ENCODE peak calls at places on chromosomes 1 and 21, in eight cellular contexts. O is endothelial cell of umbilical vein, G is HCT116, Z is SK-N-SH, F is H1, H is GM12878, W is K562, Y is HepG2. L is an unnamed sample.

GRCh38 chr1:37763791-37764741 is 854 bp downstream of the EPHA10 start:
- DNase-seq in O (peak; percentile 21), G (no peak), Z (peak; percentile 64), F (no peak), H (no peak), W (peak; percentile 74), Y (peak; percentile 31), L (no peak)

GRCh38 chr21:36065497-36066036 is 4.3 kb upstream of the CBR1 start:
- DNase-seq in O (peak; percentile 78), G (no peak), Z (no peak), F (no peak), H (no peak), W (no peak), Y (peak; percentile 72), L (no peak)

GRCh38 chr1:245512980-245513578 is 358.3 kb downstream of the KIF26B start:
- DNase-seq in O (no peak), G (no peak), Z (peak; percentile 78), F (no peak), H (no peak), W (peak; percentile 56), Y (no peak), L (no peak)

GRCh38 chr1:19312782-19313635 is 883 bp downstream of the SLC66A1 start:
- DNase-seq in O (no peak), G (no peak), Z (no peak), F (no peak), H (no peak), W (no peak), Y (no peak), L (no peak)

GRCh38 chr21:44434568-44434925 is 20.8 kb upstream of the LRRC3 start:
- DNase-seq in O (no peak), G (no peak), Z (no peak), F (no peak), H (no peak), W (no peak), Y (no peak), L (no peak)

GRCh38 chr1:57623039-57623790 is 199.4 kb upstream of the DAB1 start:
- DNase-seq in O (peak; percentile 32), G (no peak), Z (no peak), F (no peak), H (no peak), W (peak; percentile 8), Y (peak; percentile 3), L (peak; percentile 51)

GRCh38 chr21:44401386-44402160 is 48.2 kb downstream of the TRPM2 start:
- DNase-seq in O (no peak), G (no peak), Z (peak; percentile 20), F (no peak), H (no peak), W (no peak), Y (no peak), L (no peak)

GRCh38 chr1:17551755-17552234 is 12.3 kb downstream of the ARHGEF10L start:
- DNase-seq in O (peak; percentile 31), G (no peak), Z (peak; percentile 89), F (no peak), H (no peak), W (no peak), Y (no peak), L (no peak)

GRCh38 chr1:24277420-24278169 is 41.6 kb upstream of the GRHL3 start:
- DNase-seq in O (no peak), G (no peak), Z (no peak), F (no peak), H (peak; percentile 15), W (no peak), Y (no peak), L (no peak)

GRCh38 chr1:65174585-65174984 is 26.6 kb downstream of the AK4 start:
- DNase-seq in O (no peak), G (peak; percentile 70), Z (no peak), F (no peak), H (peak; percentile 84), W (no peak), Y (no peak), L (peak; percentile 89)

GRCh38 chr1:8218351-8219092 is 99.4 kb upstream of the SLC45A1 start:
- DNase-seq in O (no peak), G (no peak), Z (no peak), F (no peak), H (no peak), W (no peak), Y (no peak), L (no peak)

GRCh38 chr1:177278626-177279390 is 108.0 kb downstream of the BRINP2 start:
- DNase-seq in O (no peak), G (no peak), Z (no peak), F (no peak), H (no peak), W (no peak), Y (no peak), L (no peak)

GRCh38 chr21:33978585-33978984 is 63.0 kb upstream of the ATP5PO start:
- DNase-seq in O (no peak), G (no peak), Z (no peak), F (no peak), H (no peak), W (no peak), Y (no peak), L (no peak)

GRCh38 chr1:161119017-161119378 is 1.1 kb downstream of the NIT1 start:
- DNase-seq in O (no peak), G (no peak), Z (peak; percentile 31), F (no peak), H (no peak), W (no peak), Y (no peak), L (no peak)

GRCh38 chr1:74571493-74571800 is 59.0 kb upstream of the LRRC53 start:
- DNase-seq in O (no peak), G (no peak), Z (no peak), F (no peak), H (no peak), W (no peak), Y (no peak), L (no peak)

GRCh38 chr1:180571060-180571831 is 12.5 kb downstream of the OVAAL start:
- DNase-seq in O (no peak), G (no peak), Z (no peak), F (no peak), H (no peak), W (no peak), Y (no peak), L (no peak)

GRCh38 chr1:156599811-156600210 is 1.5 kb downstream of the GPATCH4 start:
- DNase-seq in O (no peak), G (no peak), Z (no peak), F (no peak), H (no peak), W (no peak), Y (peak; percentile 44), L (no peak)

GRCh38 chr1:43171312-43171875 is 696 bp downstream of the EBNA1BP2 start:
- DNase-seq in O (peak; percentile 6), G (no peak), Z (no peak), F (no peak), H (no peak), W (no peak), Y (no peak), L (no peak)

GRCh38 chr1:187509091-187509490 is 680.3 kb downstream of the PLA2G4A start:
- DNase-seq in O (no peak), G (no peak), Z (no peak), F (no peak), H (no peak), W (no peak), Y (no peak), L (no peak)

GRCh38 chr1:64000021-64000420 is 203.4 kb upstream of the UBE2U start:
- DNase-seq in O (no peak), G (no peak), Z (no peak), F (no peak), H (no peak), W (no peak), Y (no peak), L (no peak)

GRCh38 chr1:203797216-203797615 is 1.8 kb downstream of the ZBED6 start:
- DNase-seq in O (no peak), G (no peak), Z (no peak), F (no peak), H (no peak), W (no peak), Y (no peak), L (no peak)

GRCh38 chr1:154431586-154432373 is 26.6 kb downstream of the IL6R start:
- DNase-seq in O (peak; percentile 35), G (no peak), Z (no peak), F (no peak), H (no peak), W (peak; percentile 33), Y (no peak), L (no peak)

GRCh38 chr1:159889821-159890252 is 10.1 kb downstream of the CFAP45 start:
- DNase-seq in O (peak; percentile 94), G (no peak), Z (peak; percentile 39), F (no peak), H (peak; percentile 67), W (peak; percentile 42), Y (no peak), L (no peak)
- TF ChIP-seq POLR2AphosphoS5 in O (peak; percentile 90), G (peak; percentile 57), Z (peak; percentile 77), F (no peak), H (no peak), W (no peak), Y (no peak), L (no peak)

DNA sequence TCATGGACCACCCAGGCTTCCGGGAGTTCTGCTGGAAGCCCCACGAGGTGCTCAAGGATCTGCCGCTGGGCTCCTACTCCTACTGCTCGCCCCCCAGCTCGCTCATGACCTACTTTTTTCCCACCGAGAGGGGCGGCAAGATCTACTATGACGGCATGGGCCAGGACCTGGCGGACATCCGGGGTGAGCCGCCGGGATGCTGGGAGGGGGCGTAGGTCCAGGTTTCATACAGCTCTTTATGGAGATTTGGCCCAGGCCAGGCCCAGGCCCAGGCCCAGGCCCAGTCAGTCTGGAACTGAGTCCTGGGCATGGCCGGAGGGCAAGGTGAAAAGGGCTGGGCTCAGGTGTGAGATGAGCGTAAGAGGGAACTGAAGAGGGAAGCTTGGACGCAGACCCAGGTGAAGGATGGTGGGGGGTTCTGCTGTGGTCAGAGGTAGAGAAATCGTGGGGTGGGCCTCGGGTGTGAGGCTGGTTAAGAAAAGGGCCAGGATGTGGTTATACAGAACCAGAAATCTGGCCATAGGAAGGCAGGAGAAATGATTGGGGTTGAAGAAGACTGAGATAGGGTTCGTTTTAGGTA is 23.0 kb downstream of the DISP3 start:
- DNase-seq in O (no peak), G (no peak), Z (no peak), F (no peak), H (no peak), W (no peak), Y (no peak), L (no peak)
- H3K9me3 ChIP-seq in O (no peaks in the 10 kb centered on the region), G (peaks cover 14% of the 10 kb centered on the region), Z (peaks cover 10% of the 10 kb centered on the region), F (peaks cover 11% of the 10 kb centered on the region), H (peaks cover 8% of the 10 kb centered on the region), W (no peaks in the 10 kb centered on the region), Y (peaks cover 29% of the 10 kb centered on the region), L (peaks cover 3% of the 10 kb centered on the region)

DNA sequence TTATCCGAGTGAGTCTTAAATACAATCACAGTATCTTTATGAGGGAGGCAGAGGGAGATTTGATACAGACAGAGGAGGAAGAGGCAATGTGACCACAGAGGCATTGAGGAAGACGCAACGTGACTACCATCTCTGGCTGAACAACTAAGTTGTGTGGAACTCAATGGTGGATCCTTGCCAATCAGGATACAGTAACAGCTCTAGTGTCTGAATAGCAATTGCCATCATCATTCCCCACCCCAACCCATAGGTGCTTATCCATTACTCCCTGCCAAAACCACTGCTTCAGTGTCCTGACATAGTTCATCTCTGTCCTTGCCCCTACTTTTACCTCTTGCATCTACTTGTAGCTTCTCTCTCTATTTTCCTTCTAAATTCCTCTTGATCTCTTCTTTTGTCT is 20.5 kb upstream of the RHBDL2 start:
- DNase-seq in O (no peak), G (no peak), Z (no peak), F (no peak), H (no peak), W (no peak), Y (no peak), L (no peak)
- H3K9ac ChIP-seq in O (no peak overlapping the region), G (no peak overlapping the region), Z (no peak overlapping the region), F (no peak overlapping the region), H (no peak overlapping the region), W (no peak overlapping the region), Y (no peak overlapping the region), L (no peak overlapping the region)

GRCh38 chr1:223114871-223115270 is 28.2 kb downstream of the TLR5 start:
- DNase-seq in O (peak; percentile 81), G (no peak), Z (no peak), F (no peak), H (no peak), W (no peak), Y (no peak), L (no peak)
- TF ChIP-seq POLR2AphosphoS5 in O (no peak), G (no peak), Z (no peak), F (no peak), H (no peak), W (no peak), Y (no peak), L (no peak)